ENCODE peak calls at places on chromosomes 1 and 21, in four cellular contexts. O is fibroblast of lung, E is mesendoderm, W is HAP-1. J is an unnamed sample.

GRCh38 chr1:3590951-3591865 is 20.1 kb downstream of the MEGF6 start:
- DNase-seq in O (no peak), E (peak; percentile 49), W (no peak), J (no peak)

GRCh38 chr1:43541721-43542401 is 11.2 kb downstream of the PTPRF start:
- DNase-seq in O (no peak), E (no peak), W (no peak), J (no peak)

GRCh38 chr1:230938924-230939368 is 39.7 kb downstream of the TTC13 start:
- DNase-seq in O (no peak), E (no peak), W (no peak), J (peak; percentile 78)

GRCh38 chr1:155504207-155504606 is 58.4 kb downstream of the ASH1L start:
- DNase-seq in O (peak; percentile 18), E (peak; percentile 21), W (peak; percentile 54), J (no peak)

GRCh38 chr1:166514067-166514466 is 325.2 kb upstream of the POGK start:
- DNase-seq in O (no peak), E (no peak), W (no peak), J (no peak)

GRCh38 chr1:158366783-158367182 is 13.1 kb downstream of the CD1E start:
- DNase-seq in O (no peak), E (no peak), W (no peak), J (no peak)

GRCh38 chr1:78171736-78172590 is 126.2 kb downstream of the GIPC2 start:
- DNase-seq in O (peak; percentile 87), E (no peak), W (no peak), J (no peak)

GRCh38 chr1:245859510-245860114 is 647.5 kb downstream of the SMYD3 start:
- DNase-seq in O (peak; percentile 86), E (no peak), W (no peak), J (no peak)

GRCh38 chr1:53913352-53914043 is 19.5 kb downstream of the DIO1 start:
- DNase-seq in O (no peak), E (no peak), W (no peak), J (no peak)

GRCh38 chr21:34673006-34673405 is 4.2 kb downstream of the CLIC6 start:
- DNase-seq in O (no peak), E (no peak), W (no peak), J (no peak)

GRCh38 chr1:160789702-160790611 is 6.0 kb upstream of the LY9 start:
- DNase-seq in O (no peak), E (no peak), W (no peak), J (no peak)

GRCh38 chr1:9319789-9320519 is 27.3 kb downstream of the SPSB1 start:
- DNase-seq in O (no peak), E (peak; percentile 54), W (no peak), J (no peak)

GRCh38 chr1:205798577-205798976 is 14.4 kb downstream of the SLC41A1 start:
- DNase-seq in O (no peak), E (no peak), W (no peak), J (no peak)

GRCh38 chr1:58964880-58965279 is 181.0 kb upstream of the JUN start:
- DNase-seq in O (no peak), E (no peak), W (no peak), J (peak; percentile 37)

GRCh38 chr1:228781161-228781771 is 46.0 kb downstream of the RHOU start:
- DNase-seq in O (no peak), E (peak; percentile 88), W (peak; percentile 57), J (no peak)

GRCh38 chr1:230825061-230825803 is 43.1 kb downstream of the C1orf198 start:
- DNase-seq in O (peak; percentile 67), E (peak; percentile 21), W (no peak), J (no peak)

GRCh38 chr1:36273024-36273423 is 33.1 kb upstream of the SH3D21 start:
- DNase-seq in O (no peak), E (no peak), W (no peak), J (no peak)

GRCh38 chr1:21451981-21452411 is 12.1 kb downstream of the NBPF3 start:
- DNase-seq in O (peak; percentile 50), E (no peak), W (no peak), J (no peak)

GRCh38 chr1:208163542-208163941 is 80.6 kb downstream of the PLXNA2 start:
- DNase-seq in O (no peak), E (no peak), W (no peak), J (no peak)

GRCh38 chr1:52751589-52752306 is 25.5 kb downstream of the ZYG11B start:
- DNase-seq in O (peak; percentile 63), E (no peak), W (peak; percentile 50), J (no peak)
- H3K4me1 ChIP-seq in O (peaks cover 2% of the 10 kb centered on the region), E (no peaks in the 10 kb centered on the region), W (peaks cover 5% of the 10 kb centered on the region), J (peaks cover 11% of the 10 kb centered on the region)

GRCh38 chr1:41496080-41497055 is 11.9 kb upstream of the EDN2 start:
- DNase-seq in O (peak; percentile 88), E (peak; percentile 96), W (peak; percentile 82), J (peak; percentile 88)
- H3K4me1 ChIP-seq in O (peaks cover 13% of the 10 kb centered on the region), E (peaks cover 13% of the 10 kb centered on the region), W (peaks cover 12% of the 10 kb centered on the region), J (peaks cover 45% of the 10 kb centered on the region)

GRCh38 chr1:39065542-39065941 is 39.4 kb downstream of the NDUFS5 start:
- DNase-seq in O (no peak), E (no peak), W (no peak), J (no peak)
- H3K4me1 ChIP-seq in O (no peaks in the 10 kb centered on the region), E (no peaks in the 10 kb centered on the region), W (no peaks in the 10 kb centered on the region), J (no peaks in the 10 kb centered on the region)

DNA sequence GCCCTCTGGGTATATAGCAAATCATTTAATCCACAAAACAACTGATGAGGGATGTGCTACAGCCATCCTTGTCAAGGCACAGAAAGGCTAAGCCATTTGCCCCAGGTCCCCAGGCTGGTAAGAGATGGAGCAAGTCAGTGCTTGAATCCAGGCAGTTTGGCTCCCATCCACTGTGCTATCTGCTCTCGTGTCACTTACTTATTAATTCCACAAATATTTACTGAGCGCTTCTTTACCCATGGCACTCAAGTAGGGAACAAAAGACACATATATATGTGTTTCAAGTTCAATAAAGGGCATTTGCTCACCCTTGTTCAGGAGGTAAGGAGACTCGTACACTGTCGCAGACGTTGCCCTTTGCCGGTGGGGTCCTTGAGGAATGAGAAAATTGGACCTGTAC is 38.6 kb upstream of the MPZL1 start:
- DNase-seq in O (no peak), E (no peak), W (no peak), J (no peak)
- H3K4me1 ChIP-seq in O (peaks cover 3% of the 10 kb centered on the region), E (peaks cover 25% of the 10 kb centered on the region), W (no peaks in the 10 kb centered on the region), J (no peaks in the 10 kb centered on the region)